ENCODE peak calls at places on chromosomes 13 and 19, in eight cellular contexts. One of them, this sample, is unnamed.

GRCh38 chr13:84230568-84230967 is 348.3 kb upstream of the SLITRK1 start:
- DNase-seq in transverse colon: no peak
- DNase-seq in stomach: no peak
- DNase-seq in endothelial cell of umbilical vein: no peak
- DNase-seq in suprapubic skin: no peak
- DNase-seq in breast epithelium: no peak
- DNase-seq in K562: no peak
- DNase-seq in upper lobe of left lung: no peak
- DNase-seq in this sample: no peak

GRCh38 chr13:66405908-66406802 is 824.0 kb downstream of the PCDH9 start:
- DNase-seq in stomach: no peak
- DNase-seq in endothelial cell of umbilical vein: no peak
- DNase-seq in breast epithelium: peak
- DNase-seq in suprapubic skin: no peak
- DNase-seq in transverse colon: no peak
- DNase-seq in K562: no peak
- DNase-seq in upper lobe of left lung: no peak
- DNase-seq in this sample: no peak

GRCh38 chr13:92826197-92826596 is 400.4 kb upstream of the GPC6 start:
- DNase-seq in transverse colon: no peak
- DNase-seq in upper lobe of left lung: no peak
- DNase-seq in endothelial cell of umbilical vein: no peak
- DNase-seq in suprapubic skin: no peak
- DNase-seq in stomach: no peak
- DNase-seq in breast epithelium: no peak
- DNase-seq in K562: no peak
- DNase-seq in this sample: no peak

GRCh38 chr19:13461536-13461935 is 44.7 kb downstream of the CACNA1A start:
- DNase-seq in endothelial cell of umbilical vein: no peak
- DNase-seq in suprapubic skin: no peak
- DNase-seq in breast epithelium: no peak
- DNase-seq in stomach: no peak
- DNase-seq in upper lobe of left lung: no peak
- DNase-seq in K562: no peak
- DNase-seq in transverse colon: no peak
- DNase-seq in this sample: no peak

GRCh38 chr13:78978381-78978998 is 319.5 kb upstream of the OBI1 start:
- DNase-seq in breast epithelium: no peak
- DNase-seq in endothelial cell of umbilical vein: peak
- DNase-seq in upper lobe of left lung: no peak
- DNase-seq in stomach: peak
- DNase-seq in transverse colon: peak
- DNase-seq in suprapubic skin: no peak
- DNase-seq in K562: peak
- DNase-seq in this sample: peak

GRCh38 chr19:50969413-50969760 is at the start of gene KLK6:
- DNase-seq in transverse colon: no peak
- DNase-seq in stomach: no peak
- DNase-seq in endothelial cell of umbilical vein: no peak
- DNase-seq in upper lobe of left lung: no peak
- DNase-seq in breast epithelium: peak
- DNase-seq in suprapubic skin: no peak
- DNase-seq in K562: no peak
- DNase-seq in this sample: no peak

GRCh38 chr13:70043685-70044084 is 63.9 kb upstream of the ATXN8OS start:
- DNase-seq in stomach: no peak
- DNase-seq in endothelial cell of umbilical vein: no peak
- DNase-seq in K562: no peak
- DNase-seq in suprapubic skin: no peak
- DNase-seq in upper lobe of left lung: no peak
- DNase-seq in breast epithelium: no peak
- DNase-seq in transverse colon: no peak
- DNase-seq in this sample: no peak

GRCh38 chr19:17549088-17549740 is 6.2 kb upstream of the COLGALT1 start:
- DNase-seq in endothelial cell of umbilical vein: no peak
- DNase-seq in breast epithelium: no peak
- DNase-seq in transverse colon: no peak
- DNase-seq in K562: no peak
- DNase-seq in upper lobe of left lung: no peak
- DNase-seq in suprapubic skin: no peak
- DNase-seq in stomach: no peak
- DNase-seq in this sample: no peak

GRCh38 chr19:14081797-14082674 is 3.5 kb downstream of the C19orf67 start:
- DNase-seq in stomach: peak
- DNase-seq in K562: no peak
- DNase-seq in endothelial cell of umbilical vein: no peak
- DNase-seq in transverse colon: peak
- DNase-seq in breast epithelium: peak
- DNase-seq in upper lobe of left lung: peak
- DNase-seq in suprapubic skin: no peak
- DNase-seq in this sample: no peak

GRCh38 chr13:63731896-63732295 is 2316.2 kb upstream of the PCDH20 start:
- DNase-seq in stomach: peak
- DNase-seq in transverse colon: no peak
- DNase-seq in suprapubic skin: no peak
- DNase-seq in breast epithelium: no peak
- DNase-seq in endothelial cell of umbilical vein: no peak
- DNase-seq in K562: no peak
- DNase-seq in upper lobe of left lung: no peak
- DNase-seq in this sample: no peak

GRCh38 chr19:46416077-46416709 is 2.8 kb upstream of the CCDC8 start:
- DNase-seq in endothelial cell of umbilical vein: peak
- DNase-seq in suprapubic skin: no peak
- DNase-seq in breast epithelium: peak
- DNase-seq in transverse colon: peak
- DNase-seq in K562: peak
- DNase-seq in upper lobe of left lung: peak
- DNase-seq in stomach: peak
- DNase-seq in this sample: no peak

GRCh38 chr13:23709521-23709920 is 139.3 kb downstream of the TNFRSF19 start:
- DNase-seq in suprapubic skin: no peak
- DNase-seq in transverse colon: no peak
- DNase-seq in K562: no peak
- DNase-seq in endothelial cell of umbilical vein: no peak
- DNase-seq in upper lobe of left lung: no peak
- DNase-seq in breast epithelium: no peak
- DNase-seq in stomach: no peak
- DNase-seq in this sample: no peak

GRCh38 chr19:6010107-6010506 is 32.2 kb upstream of the RANBP3 start:
- DNase-seq in breast epithelium: no peak
- DNase-seq in suprapubic skin: no peak
- DNase-seq in K562: no peak
- DNase-seq in upper lobe of left lung: no peak
- DNase-seq in transverse colon: no peak
- DNase-seq in stomach: no peak
- DNase-seq in endothelial cell of umbilical vein: no peak
- DNase-seq in this sample: no peak

GRCh38 chr19:29042450-29042849 is 170.5 kb downstream of the UQCRFS1 start:
- DNase-seq in breast epithelium: no peak
- DNase-seq in endothelial cell of umbilical vein: no peak
- DNase-seq in suprapubic skin: no peak
- DNase-seq in K562: peak
- DNase-seq in transverse colon: no peak
- DNase-seq in upper lobe of left lung: no peak
- DNase-seq in stomach: no peak
- DNase-seq in this sample: no peak

GRCh38 chr13:39209731-39210633 is 171.7 kb downstream of the NHLRC3 start:
- DNase-seq in K562: no peak
- DNase-seq in endothelial cell of umbilical vein: no peak
- DNase-seq in transverse colon: no peak
- DNase-seq in upper lobe of left lung: no peak
- DNase-seq in breast epithelium: no peak
- DNase-seq in stomach: no peak
- DNase-seq in suprapubic skin: no peak
- DNase-seq in this sample: no peak

GRCh38 chr19:14871619-14872230 is 14.2 kb downstream of the OR7A17 start:
- DNase-seq in K562: peak
- DNase-seq in suprapubic skin: no peak
- DNase-seq in stomach: no peak
- DNase-seq in endothelial cell of umbilical vein: peak
- DNase-seq in upper lobe of left lung: no peak
- DNase-seq in transverse colon: no peak
- DNase-seq in breast epithelium: no peak
- DNase-seq in this sample: no peak

GRCh38 chr13:26117620-26118019 is 65.8 kb upstream of the SHISA2 start:
- DNase-seq in upper lobe of left lung: no peak
- DNase-seq in breast epithelium: no peak
- DNase-seq in endothelial cell of umbilical vein: no peak
- DNase-seq in K562: no peak
- DNase-seq in transverse colon: no peak
- DNase-seq in suprapubic skin: no peak
- DNase-seq in stomach: no peak
- DNase-seq in this sample: no peak

GRCh38 chr19:56960959-56961622 is 120.6 kb upstream of the PEG3 start:
- DNase-seq in upper lobe of left lung: no peak
- DNase-seq in suprapubic skin: no peak
- DNase-seq in endothelial cell of umbilical vein: no peak
- DNase-seq in breast epithelium: no peak
- DNase-seq in stomach: no peak
- DNase-seq in K562: no peak
- DNase-seq in transverse colon: no peak
- DNase-seq in this sample: no peak

DNA sequence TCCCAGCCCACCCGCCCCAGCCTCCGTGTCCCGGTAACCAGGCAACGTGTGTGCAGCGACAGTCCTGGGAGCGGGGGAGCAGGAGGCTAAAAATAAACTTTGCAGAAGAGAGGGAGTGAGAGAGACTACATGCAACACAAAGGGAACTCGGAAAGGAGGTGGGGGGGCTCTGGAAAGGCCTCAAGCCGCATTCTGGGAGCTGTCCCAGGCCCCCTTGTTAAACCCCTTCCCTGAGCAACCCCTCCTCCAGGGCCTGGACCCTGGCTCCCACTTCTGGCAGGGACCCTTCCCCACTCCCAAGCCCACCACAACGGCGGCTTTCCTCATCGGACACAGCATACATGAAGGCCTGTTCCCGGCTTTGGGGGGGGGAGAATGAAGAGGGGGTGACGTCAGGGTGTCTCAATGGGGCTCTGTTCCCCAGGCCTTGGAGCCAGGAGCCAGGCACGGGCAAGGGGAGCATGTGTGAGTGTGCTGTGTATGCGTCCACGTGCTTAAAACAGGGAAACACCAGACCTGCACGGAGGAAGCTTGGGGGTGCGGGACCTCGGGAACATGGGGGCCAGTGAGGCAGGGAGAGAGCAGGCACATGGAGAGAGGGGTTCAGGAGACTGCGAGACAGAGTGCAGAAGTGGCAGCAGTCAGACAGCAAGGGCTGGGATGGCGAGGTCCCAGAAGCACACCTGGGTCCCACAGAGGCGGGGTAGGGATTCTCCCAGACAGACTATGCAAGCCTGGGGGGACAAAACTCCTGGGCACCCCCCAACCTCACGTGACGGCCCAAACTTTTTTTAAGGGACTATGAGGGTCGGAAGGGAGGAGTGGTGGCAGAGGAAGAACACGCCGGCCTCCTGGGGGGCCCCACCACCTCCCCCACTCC is 2.3 kb downstream of the ERF start:
- DNase-seq in stomach: no peak
- DNase-seq in endothelial cell of umbilical vein: no peak
- DNase-seq in transverse colon: no peak
- DNase-seq in suprapubic skin: no peak
- DNase-seq in upper lobe of left lung: no peak
- DNase-seq in K562: no peak
- DNase-seq in breast epithelium: peak
- DNase-seq in this sample: no peak
- TF ChIP-seq POLR2A in stomach: no peak
- TF ChIP-seq POLR2A in endothelial cell of umbilical vein: no peak
- TF ChIP-seq POLR2A in transverse colon: no peak
- TF ChIP-seq POLR2A in suprapubic skin: no peak
- TF ChIP-seq POLR2A in upper lobe of left lung: no peak
- TF ChIP-seq POLR2A in K562: peak
- TF ChIP-seq POLR2A in breast epithelium: no peak
- TF ChIP-seq POLR2A in this sample: no peak

GRCh38 chr13:33610471-33611015 is 207.4 kb upstream of the RFC3 start:
- DNase-seq in transverse colon: peak
- DNase-seq in upper lobe of left lung: peak
- DNase-seq in endothelial cell of umbilical vein: no peak
- DNase-seq in suprapubic skin: no peak
- DNase-seq in stomach: no peak
- DNase-seq in K562: no peak
- DNase-seq in breast epithelium: no peak
- DNase-seq in this sample: no peak
- TF ChIP-seq POLR2AphosphoS5 in transverse colon: no peak
- TF ChIP-seq POLR2AphosphoS5 in upper lobe of left lung: no peak
- TF ChIP-seq POLR2AphosphoS5 in endothelial cell of umbilical vein: no peak
- TF ChIP-seq POLR2AphosphoS5 in suprapubic skin: no peak
- TF ChIP-seq POLR2AphosphoS5 in stomach: no peak
- TF ChIP-seq POLR2AphosphoS5 in K562: no peak
- TF ChIP-seq POLR2AphosphoS5 in breast epithelium: no peak
- TF ChIP-seq POLR2AphosphoS5 in this sample: no peak

DNA sequence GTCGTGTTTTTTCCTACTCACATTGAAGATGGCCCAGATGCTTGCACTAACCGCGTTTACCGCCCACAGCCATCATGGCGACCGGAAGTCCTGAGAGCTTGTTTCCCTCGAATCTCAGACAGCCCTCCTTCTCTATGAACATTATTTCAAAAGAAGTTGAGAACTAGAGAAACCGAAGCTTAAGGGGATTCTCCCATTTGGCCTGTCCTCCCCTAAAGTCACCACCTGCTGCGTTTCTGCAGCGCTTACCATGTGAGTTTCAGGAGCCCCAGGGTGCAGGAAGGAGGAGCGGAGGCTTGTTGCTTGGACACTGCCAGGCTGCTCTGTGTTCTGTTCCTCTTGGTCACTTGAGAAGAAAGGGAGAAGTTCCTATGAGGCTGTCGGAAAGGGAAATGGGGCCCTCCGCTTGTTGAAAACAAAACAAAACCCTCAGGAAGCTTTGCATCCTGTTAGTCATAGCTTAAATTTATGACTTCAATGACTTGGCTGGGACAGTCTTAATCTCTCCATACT is 6.2 kb downstream of the CARD8 start:
- DNase-seq in transverse colon: peak
- DNase-seq in upper lobe of left lung: no peak
- DNase-seq in K562: no peak
- DNase-seq in endothelial cell of umbilical vein: peak
- DNase-seq in suprapubic skin: no peak
- DNase-seq in stomach: peak
- DNase-seq in breast epithelium: no peak
- DNase-seq in this sample: no peak
- TF ChIP-seq POLR2A in transverse colon: peak
- TF ChIP-seq POLR2A in upper lobe of left lung: peak
- TF ChIP-seq POLR2A in K562: no peak
- TF ChIP-seq POLR2A in endothelial cell of umbilical vein: peak
- TF ChIP-seq POLR2A in suprapubic skin: no peak
- TF ChIP-seq POLR2A in stomach: no peak
- TF ChIP-seq POLR2A in breast epithelium: no peak
- TF ChIP-seq POLR2A in this sample: peak

DNA sequence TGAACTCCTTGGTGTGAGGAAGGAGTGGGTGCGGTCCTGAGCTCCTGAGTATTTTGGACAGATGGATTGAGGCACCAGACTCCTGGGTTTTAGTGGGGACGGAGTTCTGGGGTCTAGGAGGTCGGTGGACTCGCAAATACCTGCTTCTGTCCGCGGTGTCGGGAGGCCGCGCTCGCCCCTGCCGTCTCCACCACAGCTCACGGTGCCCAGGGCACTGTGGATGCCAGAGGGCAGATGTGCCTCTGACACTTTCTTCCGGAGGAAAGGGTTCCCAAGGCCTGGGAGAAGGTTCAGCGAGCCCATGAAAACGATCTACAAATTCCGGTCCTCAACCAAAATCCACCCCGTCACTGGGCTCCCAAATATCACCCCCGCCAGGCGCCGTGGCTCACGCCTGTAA is 3.3 kb downstream of the TULP2 start:
- DNase-seq in transverse colon: no peak
- DNase-seq in suprapubic skin: no peak
- DNase-seq in breast epithelium: no peak
- DNase-seq in upper lobe of left lung: peak
- DNase-seq in endothelial cell of umbilical vein: no peak
- DNase-seq in K562: no peak
- DNase-seq in stomach: no peak
- DNase-seq in this sample: no peak
- TF ChIP-seq POLR2AphosphoS5 in transverse colon: no peak
- TF ChIP-seq POLR2AphosphoS5 in suprapubic skin: no peak
- TF ChIP-seq POLR2AphosphoS5 in breast epithelium: no peak
- TF ChIP-seq POLR2AphosphoS5 in upper lobe of left lung: no peak
- TF ChIP-seq POLR2AphosphoS5 in endothelial cell of umbilical vein: no peak
- TF ChIP-seq POLR2AphosphoS5 in K562: no peak
- TF ChIP-seq POLR2AphosphoS5 in stomach: no peak
- TF ChIP-seq POLR2AphosphoS5 in this sample: no peak

This sample was measured in GM12891.